ENCODE peak calls at places on chromosome 3, in nine cellular contexts. X is H7, I is spleen, L is IMR-90, W is neuronal stem cell, A is heart left ventricle, K is cardiac muscle cell, P is mammary epithelial cell, C is SK-N-SH. V is an unnamed sample. For H3K27me3, the result is how much of the 10 kb centered on the place peaks cover.

GRCh38 chr3:185028121-185028520 is 124.7 kb downstream of the C3orf70 start:
- DNase-seq in A (no peak), X (no peak), W (no peak), K (no peak), I (no peak), C (no peak), P (no peak), L (no peak), V (no peak)

GRCh38 chr3:109643590-109643989 is 306.2 kb upstream of the DPPA4 start:
- DNase-seq in K (peak), C (no peak), L (peak), X (no peak), A (no peak), P (peak), I (no peak), W (no peak), V (no peak)

GRCh38 chr3:29346828-29347227 is 66.0 kb downstream of the RBMS3 start:
- DNase-seq in A (no peak), W (no peak), K (peak), C (no peak), I (no peak), X (no peak), L (peak), P (no peak), V (no peak)

GRCh38 chr3:123884258-123884831 is at the start of gene MYLK:
- DNase-seq in L (peak), C (peak), K (peak), X (peak), I (peak), P (peak), A (peak), W (peak), V (peak)

GRCh38 chr3:30002782-30003181 is 603.6 kb upstream of the TGFBR2 start:
- DNase-seq in C (no peak), A (no peak), P (no peak), K (peak), L (peak), X (no peak), W (no peak), I (no peak), V (no peak)

GRCh38 chr3:172550347-172550943 is 27.2 kb upstream of the TNFSF10 start:
- DNase-seq in L (peak), K (peak), W (no peak), C (no peak), X (no peak), A (no peak), I (no peak), P (peak), V (no peak)

GRCh38 chr3:71581451-71581980 is 2.0 kb downstream of the FOXP1 start:
- DNase-seq in P (peak), A (peak), X (peak), L (no peak), C (peak), I (peak), W (no peak), K (peak), V (peak)

GRCh38 chr3:140499114-140499757 is 178.6 kb upstream of the TRIM42 start:
- DNase-seq in I (no peak), A (no peak), L (no peak), K (peak), C (peak), W (no peak), X (no peak), P (peak), V (no peak)

GRCh38 chr3:52401021-52401420 is 43.9 kb downstream of the SEMA3G start:
- DNase-seq in C (no peak), K (no peak), P (no peak), I (peak), A (no peak), W (no peak), L (no peak), X (no peak), V (peak)

GRCh38 chr3:52231502-52232278 is 6.2 kb upstream of the TLR9 start:
- DNase-seq in W (peak), K (peak), X (peak), C (peak), A (peak), P (no peak), I (peak), L (peak), V (peak)

GRCh38 chr3:22210693-22211092 is 459.7 kb upstream of the ZNF385D start:
- DNase-seq in L (no peak), A (no peak), P (no peak), W (no peak), I (no peak), X (no peak), C (no peak), K (no peak), V (no peak)

GRCh38 chr3:194555175-194556062 is 68.6 kb upstream of the ATP13A3 start:
- DNase-seq in I (no peak), L (no peak), K (no peak), X (no peak), A (no peak), W (no peak), P (no peak), C (no peak), V (no peak)

GRCh38 chr3:149808209-149808829 is 4.7 kb upstream of the RNF13 start:
- DNase-seq in W (peak), P (peak), L (peak), K (peak), A (peak), I (no peak), X (peak), C (peak), V (peak)

GRCh38 chr3:181730364-181730763 is 18.6 kb downstream of the SOX2 start:
- DNase-seq in W (no peak), K (no peak), A (no peak), C (no peak), X (no peak), L (no peak), P (no peak), I (no peak), V (no peak)
- H3K27me3 ChIP-seq in W (under half), K (half or more), A (under half), C (under half), X (under half), L (under half), P (half or more), I (half or more), V (under half)

DNA sequence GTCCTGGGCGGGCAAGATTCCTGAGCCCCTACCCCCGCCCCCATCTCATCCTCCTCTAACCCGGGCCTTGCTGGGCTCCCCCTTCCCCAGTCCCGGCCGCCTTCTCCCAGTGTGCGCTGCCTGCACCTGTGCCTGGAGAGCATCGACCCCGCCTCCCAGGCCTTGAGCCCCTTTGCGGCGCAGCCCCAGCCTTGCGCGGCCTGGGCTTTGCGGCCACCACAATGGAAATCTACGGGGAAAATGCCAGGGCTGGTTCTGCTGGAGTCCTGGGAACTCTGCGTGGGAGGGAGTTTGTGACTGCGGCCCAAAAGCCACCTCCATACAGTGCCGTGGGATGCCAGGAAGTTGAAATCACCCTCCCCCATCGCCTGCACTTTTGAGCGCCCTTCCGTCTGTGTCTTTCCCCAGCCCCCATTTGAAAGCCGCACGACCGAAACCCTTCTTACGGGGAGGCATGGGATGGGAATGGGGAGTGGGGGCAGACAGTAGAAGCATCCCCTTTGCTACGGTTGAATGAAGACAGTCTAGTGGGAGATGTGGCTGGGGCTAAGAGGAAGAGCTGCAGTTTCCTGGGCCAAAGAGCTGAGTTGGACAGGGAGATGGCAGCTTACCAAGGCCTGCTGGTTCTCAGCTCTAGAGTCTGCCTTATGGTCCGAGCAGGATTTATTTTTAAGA is 1.0 kb upstream of the SOX2 start:
- DNase-seq in X (peak), I (no peak), L (no peak), W (peak), K (no peak), A (no peak), P (no peak), C (no peak), V (no peak)
- H3K27me3 ChIP-seq in X (under half), I (half or more), L (under half), W (under half), K (half or more), A (half or more), P (half or more), C (under half), V (half or more)

DNA sequence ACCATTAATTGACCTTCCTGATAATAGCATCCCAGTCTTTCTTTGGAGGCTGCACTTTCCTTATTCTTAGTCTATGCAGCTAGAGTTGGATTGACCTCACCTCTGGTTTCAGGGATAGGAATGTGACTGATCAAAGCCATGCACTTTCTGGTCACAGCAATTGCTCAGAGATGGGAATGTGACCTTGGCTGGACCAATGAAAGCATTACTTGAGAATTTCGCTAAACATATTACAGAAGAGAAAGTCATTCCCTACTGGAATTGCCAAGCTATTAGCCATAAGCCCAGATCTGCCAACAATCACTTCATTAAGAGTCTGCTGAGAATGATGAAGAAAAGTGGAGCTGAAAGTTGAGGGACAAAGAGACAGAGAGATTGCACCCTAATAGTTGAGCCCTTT is 32.7 kb downstream of the RTP1 start:
- DNase-seq in X (no peak), I (no peak), W (no peak), K (no peak), P (no peak), L (peak), A (no peak), C (no peak), V (no peak)
- H3K27me3 ChIP-seq in X (under half), I (under half), W (under half), K (under half), P (under half), L (under half), A (under half), C (under half), V (under half)

DNA sequence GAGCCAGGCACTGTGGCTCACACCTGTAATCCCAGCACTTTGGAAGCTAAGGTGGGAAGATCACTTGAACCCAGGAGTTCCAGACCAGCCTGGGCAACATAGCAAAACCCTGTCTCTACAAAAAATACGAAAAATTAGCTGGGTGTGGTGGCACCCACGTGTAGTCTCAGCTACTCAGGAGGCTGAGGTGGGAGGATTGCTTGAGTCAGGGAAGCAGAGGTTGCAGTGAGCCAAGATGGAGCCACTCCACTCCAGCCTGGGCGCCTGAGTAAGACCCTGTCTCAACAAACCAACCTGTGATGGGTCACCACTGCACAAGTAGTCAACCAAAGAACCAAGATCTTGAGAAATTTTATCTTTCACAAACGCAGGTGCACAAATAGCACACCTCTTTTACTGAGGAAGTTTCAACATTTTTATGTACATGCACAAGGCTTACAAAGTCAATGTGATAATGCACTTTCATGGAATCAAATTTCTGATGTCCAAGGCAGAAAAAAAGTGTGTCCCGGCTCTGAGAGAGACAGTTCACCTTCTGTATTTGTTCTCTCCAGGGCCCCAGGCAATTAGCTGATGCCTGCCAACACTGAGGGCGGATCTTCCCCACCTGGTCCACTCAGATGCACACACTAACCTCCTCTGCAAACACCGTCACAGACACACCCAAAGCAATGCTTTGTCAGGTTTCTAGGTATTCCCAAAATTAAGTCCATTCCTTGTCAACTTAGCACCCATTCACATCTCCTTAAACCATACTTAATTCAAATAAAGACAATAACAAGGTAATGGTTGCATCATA is 12.4 kb downstream of the ACAA1 start:
- DNase-seq in A (peak), X (no peak), L (no peak), C (no peak), P (no peak), I (no peak), W (no peak), K (no peak), V (no peak)
- H3K27me3 ChIP-seq in A (under half), X (under half), L (under half), C (under half), P (under half), I (under half), W (under half), K (under half), V (under half)

DNA sequence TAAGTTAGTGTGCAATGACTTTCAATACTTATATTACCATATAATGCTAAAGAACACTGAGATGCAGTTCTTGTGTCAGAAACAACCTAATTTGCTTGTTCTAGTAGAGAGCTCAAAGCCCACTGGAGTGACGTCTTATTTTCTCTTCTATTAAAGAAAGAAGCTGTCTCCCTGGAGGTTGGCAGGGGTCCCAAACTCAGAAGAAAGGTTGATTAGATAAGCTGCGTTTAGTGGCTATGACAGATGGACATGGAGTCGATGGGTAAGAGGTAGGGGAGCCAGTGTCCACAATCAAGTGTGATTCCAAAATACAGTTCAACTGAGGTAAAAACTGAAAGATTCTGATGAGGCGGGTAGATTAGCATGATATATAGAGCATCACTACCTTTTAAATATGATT is 363.6 kb downstream of the NLGN1 start:
- DNase-seq in I (no peak), W (no peak), C (no peak), K (no peak), A (no peak), P (no peak), L (no peak), X (no peak), V (no peak)
- H3K27me3 ChIP-seq in I (under half), W (under half), C (under half), K (under half), A (under half), P (under half), L (under half), X (under half), V (under half)

GRCh38 chr3:16511561-16512434 is 1.7 kb downstream of the RFTN1 start:
- DNase-seq in P (no peak), K (peak), W (no peak), L (peak), C (no peak), A (peak), I (peak), X (peak), V (peak)
- H3K27me3 ChIP-seq in P (under half), K (under half), W (under half), L (under half), C (under half), A (under half), I (under half), X (under half), V (under half)

GRCh38 chr3:50204052-50204803 is 843 bp upstream of the SLC38A3 start:
- DNase-seq in X (no peak), I (no peak), C (no peak), K (no peak), W (no peak), A (no peak), L (no peak), P (no peak), V (no peak)

GRCh38 chr3:50201573-50202315 is 3.3 kb upstream of the SLC38A3 start:
- DNase-seq in I (no peak), X (peak), A (no peak), C (no peak), L (no peak), K (no peak), W (no peak), P (no peak), V (no peak)

GRCh38 chr3:50204804-50205718 is at the start of gene SLC38A3:
- DNase-seq in L (no peak), W (peak), P (no peak), A (peak), I (no peak), X (peak), C (peak), K (no peak), V (no peak)

GRCh38 chr3:50203113-50203852 is 1.8 kb upstream of the SLC38A3 start:
- DNase-seq in C (no peak), X (no peak), W (no peak), L (no peak), P (no peak), K (no peak), I (no peak), A (no peak), V (no peak)

DNA sequence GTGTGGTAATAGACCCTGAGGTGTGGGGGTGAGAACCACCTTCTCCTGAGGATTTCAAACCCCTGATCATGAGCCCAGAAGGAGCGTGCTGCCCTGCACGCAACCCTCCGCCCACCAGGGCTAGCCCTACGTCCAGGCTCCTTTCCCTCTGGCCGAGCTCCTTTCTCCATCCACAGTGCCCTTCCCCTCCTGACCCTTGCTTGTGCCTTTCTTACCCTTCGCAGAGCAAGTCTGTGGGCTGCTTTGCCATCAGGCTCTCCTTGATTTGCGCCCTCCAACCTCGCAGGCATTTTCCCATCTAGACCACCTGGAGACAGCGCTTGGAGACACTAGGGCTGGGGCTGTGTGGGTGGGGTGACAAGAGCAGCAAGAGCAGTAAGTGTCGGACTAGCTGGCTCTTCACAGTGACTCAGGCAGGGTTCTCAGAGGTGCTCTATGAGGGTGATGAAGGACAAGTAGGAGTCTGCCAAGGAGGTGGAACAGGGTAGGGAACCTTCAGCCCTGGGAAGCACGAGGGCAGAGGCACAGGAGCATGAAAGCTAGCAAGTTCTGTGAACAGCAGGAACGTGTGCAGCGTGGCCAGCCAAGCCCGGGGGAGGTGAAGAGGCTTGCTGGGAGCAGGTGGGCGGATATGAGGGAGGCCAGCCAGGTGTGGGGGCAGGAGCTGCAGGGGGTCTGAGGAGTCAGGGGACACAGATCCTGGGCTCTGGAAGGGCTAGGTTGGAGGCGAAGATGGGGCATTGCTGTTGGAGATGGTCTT is 2.5 kb upstream of the SLC38A3 start:
- DNase-seq in K (no peak), P (no peak), W (no peak), A (no peak), I (no peak), X (no peak), L (no peak), C (no peak), V (no peak)
- H3K27me3 ChIP-seq in K (under half), P (under half), W (half or more), A (under half), I (half or more), X (under half), L (half or more), C (under half), V (under half)

GRCh38 chr3:53629396-53629711 is 134.9 kb downstream of the CACNA1D start:
- DNase-seq in K (no peak), A (no peak), P (no peak), L (no peak), W (no peak), I (no peak), C (no peak), X (no peak), V (no peak)

GRCh38 chr3:53624467-53624866 is 130.1 kb downstream of the CACNA1D start:
- DNase-seq in L (no peak), K (no peak), C (no peak), A (no peak), X (no peak), I (no peak), W (no peak), P (no peak), V (no peak)

GRCh38 chr3:53630547-53630946 is 136.1 kb downstream of the CACNA1D start:
- DNase-seq in C (no peak), X (no peak), K (no peak), W (no peak), A (no peak), L (no peak), I (no peak), P (peak), V (no peak)

GRCh38 chr3:53628546-53629395 is 134.4 kb downstream of the CACNA1D start:
- DNase-seq in A (no peak), P (peak), K (no peak), I (no peak), L (no peak), W (no peak), C (no peak), X (no peak), V (no peak)

GRCh38 chr3:53626876-53627275 is 132.5 kb downstream of the CACNA1D start:
- DNase-seq in C (no peak), A (no peak), X (no peak), K (no peak), I (no peak), W (no peak), P (no peak), L (no peak), V (no peak)
- H3K27me3 ChIP-seq in C (under half), A (under half), X (under half), K (under half), I (under half), W (under half), P (under half), L (under half), V (under half)

GRCh38 chr3:160459450-160459970 is 9.9 kb upstream of the TRIM59 start:
- DNase-seq in K (no peak), X (no peak), I (no peak), L (no peak), C (no peak), W (no peak), P (no peak), A (no peak), V (no peak)
- H3K27me3 ChIP-seq in K (under half), X (under half), I (under half), L (under half), C (under half), W (under half), P (under half), A (under half), V (under half)

V was measured in psoas muscle.